ENCODE peak calls at places on chromosomes 1 and 21, in four cellular contexts. T, V, U and Z are unnamed samples.

GRCh38 chr1:67724928-67725560 is 40.0 kb downstream of the GADD45A start:
- DNase-seq in T (no peak), V (no peak), U (peak; percentile 85), Z (no peak)

GRCh38 chr1:212470059-212470458 is 37.3 kb downstream of the NENF start:
- DNase-seq in V (no peak), U (peak; percentile 99), T (peak; percentile 46), Z (peak; percentile 50)

GRCh38 chr21:38853421-38853919 is 47.7 kb downstream of the ETS2 start:
- DNase-seq in U (peak; percentile 96), T (peak; percentile 64), V (no peak), Z (peak; percentile 15)

GRCh38 chr1:29032839-29033238 is 90.9 kb downstream of the TMEM200B start:
- DNase-seq in V (no peak), T (no peak), U (no peak), Z (no peak)

GRCh38 chr1:170156594-170156993 is 10.8 kb downstream of the NTMT2 start:
- DNase-seq in T (no peak), U (no peak), V (no peak), Z (no peak)

GRCh38 chr1:226882631-226883409 is 12.4 kb downstream of the PSEN2 start:
- DNase-seq in T (no peak), V (no peak), U (peak; percentile 69), Z (no peak)

GRCh38 chr1:214031267-214031650 is 43.5 kb downstream of the PROX1 start:
- DNase-seq in U (no peak), V (peak; percentile 86), T (no peak), Z (no peak)

GRCh38 chr1:88540255-88540654 is 143.8 kb upstream of the PKN2 start:
- DNase-seq in T (no peak), V (no peak), U (no peak), Z (no peak)

GRCh38 chr1:9201421-9202239 is 32.9 kb upstream of the H6PD start:
- DNase-seq in T (no peak), V (peak; percentile 61), U (peak; percentile 86), Z (no peak)

GRCh38 chr1:42979037-42979432 is 20.4 kb upstream of the SLC2A1 start:
- DNase-seq in T (no peak), V (no peak), U (no peak), Z (no peak)

GRCh38 chr1:182962554-182963115 is 9.7 kb upstream of the SHCBP1L start:
- DNase-seq in T (peak; percentile 79), V (peak; percentile 92), U (peak; percentile 90), Z (peak; percentile 52)

GRCh38 chr1:164058192-164058591 is 500.8 kb upstream of the PBX1 start:
- DNase-seq in U (no peak), T (no peak), V (no peak), Z (no peak)

GRCh38 chr1:58784758-58785423 is 1.0 kb upstream of the JUN start:
- DNase-seq in V (peak; percentile 71), T (peak; percentile 57), U (peak; percentile 94), Z (peak; percentile 86)

GRCh38 chr1:82464362-82464931 is 663.7 kb downstream of the ADGRL2 start:
- DNase-seq in V (peak; percentile 6), T (no peak), U (no peak), Z (peak; percentile 59)

GRCh38 chr1:233718057-233718456 is 104.2 kb downstream of the KCNK1 start:
- DNase-seq in V (no peak), T (no peak), U (no peak), Z (no peak)

GRCh38 chr21:22516230-22516629 is 1518.0 kb downstream of the NCAM2 start:
- DNase-seq in T (no peak), V (no peak), U (no peak), Z (no peak)

GRCh38 chr1:108016451-108016920 is 51.5 kb upstream of the VAV3 start:
- DNase-seq in U (no peak), T (no peak), V (no peak), Z (no peak)

GRCh38 chr1:164982545-164982944 is 374.0 kb downstream of the LMX1A start:
- DNase-seq in V (peak; percentile 12), U (no peak), T (no peak), Z (no peak)

GRCh38 chr1:52970149-52970548 is 43.1 kb downstream of the SCP2 start:
- DNase-seq in U (peak; percentile 20), V (peak; percentile 33), T (no peak), Z (no peak)

GRCh38 chr1:924619-925323 is 1.0 kb downstream of the SAMD11 start:
- DNase-seq in V (peak; percentile 81), U (peak; percentile 36), T (no peak), Z (no peak)

GRCh38 chr1:31681421-31681820 is 22.4 kb downstream of the COL16A1 start:
- DNase-seq in V (peak; percentile 37), U (no peak), T (no peak), Z (no peak)

GRCh38 chr1:101371259-101371658 is 134.4 kb downstream of the S1PR1 start:
- DNase-seq in U (peak; percentile 87), T (peak; percentile 27), V (no peak), Z (no peak)

GRCh38 chr1:94282143-94282711 is 44.8 kb upstream of the ARHGAP29 start:
- DNase-seq in T (no peak), V (no peak), U (no peak), Z (no peak)

GRCh38 chr1:166114419-166114818 is 52.4 kb downstream of the FAM78B start:
- DNase-seq in V (no peak), T (no peak), U (no peak), Z (no peak)

GRCh38 chr1:84853743-84854721 is 39.0 kb downstream of the LPAR3 start:
- DNase-seq in V (no peak), T (peak; percentile 56), U (peak; percentile 85), Z (peak; percentile 36)

GRCh38 chr1:4397196-4397595 is 257.2 kb upstream of the AJAP1 start:
- DNase-seq in V (no peak), T (no peak), U (no peak), Z (no peak)

DNA sequence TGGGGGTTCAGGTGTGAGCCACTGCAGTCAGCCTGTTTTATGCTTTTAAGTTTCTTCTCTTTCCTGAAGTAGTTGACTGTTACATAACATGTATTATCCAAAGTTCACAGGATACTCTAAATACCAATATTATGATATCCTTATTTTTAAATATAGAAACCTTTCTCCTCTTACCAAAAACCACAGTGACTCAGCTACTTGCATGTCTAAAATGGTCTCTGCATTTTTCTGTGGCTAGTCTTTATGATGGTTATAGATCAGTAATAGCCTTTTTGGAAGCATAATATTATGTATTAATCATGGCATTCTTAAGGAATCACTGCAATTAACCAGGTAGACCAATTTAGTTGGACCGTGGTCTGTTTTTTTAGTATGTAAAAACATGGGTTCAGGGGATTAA is 210.8 kb upstream of the CACYBP start:
- DNase-seq in U (peak; percentile 87), T (no peak), V (no peak), Z (no peak)
- H3K27ac ChIP-seq in U (no peak overlapping the region), T (no peak overlapping the region), V (no peak overlapping the region), Z (no peak overlapping the region)

GRCh38 chr1:181151378-181152326 is 63.2 kb downstream of the IER5 start:
- DNase-seq in T (no peak), U (peak; percentile 51), V (no peak), Z (no peak)
- H3K9ac ChIP-seq in T (no peak overlapping the region), U (no peak overlapping the region), V (no peak overlapping the region), Z (no peak overlapping the region)

GRCh38 chr1:154862927-154863701 is 7.0 kb downstream of the KCNN3 start:
- DNase-seq in U (no peak), V (peak; percentile 52), T (no peak), Z (no peak)
- H3K27ac ChIP-seq in U (no peak overlapping the region), V (no peak overlapping the region), T (no peak overlapping the region), Z (no peak overlapping the region)

DNA sequence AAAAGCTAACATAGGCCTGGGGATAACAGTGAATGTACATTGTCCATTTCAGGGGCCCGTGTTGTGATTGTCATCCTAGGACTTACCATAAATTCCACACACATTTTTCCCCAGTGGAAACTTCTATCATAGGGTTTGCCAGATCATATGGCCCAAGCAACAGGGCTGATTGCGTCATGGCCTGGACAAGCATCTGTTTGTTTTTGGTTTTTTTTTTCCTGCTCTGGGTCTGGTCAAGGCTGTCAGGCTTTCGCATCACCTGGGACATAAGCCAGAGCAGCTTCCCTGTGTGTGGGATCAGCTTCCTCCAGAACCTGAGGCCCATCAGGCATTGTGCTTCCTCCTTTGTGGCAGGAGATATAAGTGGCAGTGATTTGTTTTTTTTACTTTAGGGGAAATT is 598.5 kb upstream of the USP24 start:
- DNase-seq in T (no peak), U (peak; percentile 82), V (no peak), Z (peak; percentile 22)
- H3K9ac ChIP-seq in T (no peak overlapping the region), U (no peak overlapping the region), V (no peak overlapping the region), Z (no peak overlapping the region)

GRCh38 chr1:243765676-243766075 is 84.4 kb downstream of the AKT3 start:
- DNase-seq in T (no peak), V (no peak), U (no peak), Z (no peak)
- H3K27ac ChIP-seq in T (no peak overlapping the region), V (no peak overlapping the region), U (no peak overlapping the region), Z (no peak overlapping the region)

DNA sequence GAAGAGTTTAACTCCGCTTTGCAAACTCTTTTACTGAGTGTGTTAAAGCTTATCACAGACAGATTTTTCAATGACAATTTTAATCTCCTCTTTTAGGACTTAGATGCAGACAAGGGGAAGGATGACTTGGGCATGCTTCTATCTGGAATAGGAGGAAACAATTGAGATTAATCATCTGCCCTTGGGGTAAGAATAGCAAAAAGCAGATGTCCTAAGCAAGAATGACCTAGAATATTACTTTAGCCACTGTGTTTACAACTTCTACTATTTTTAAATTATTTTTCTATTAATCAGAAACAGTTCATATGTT is 569.0 kb upstream of the ADGRL2 start:
- DNase-seq in T (no peak), U (peak; percentile 11), V (no peak), Z (no peak)
- H3K9ac ChIP-seq in T (no peak overlapping the region), U (no peak overlapping the region), V (no peak overlapping the region), Z (no peak overlapping the region)

DNA sequence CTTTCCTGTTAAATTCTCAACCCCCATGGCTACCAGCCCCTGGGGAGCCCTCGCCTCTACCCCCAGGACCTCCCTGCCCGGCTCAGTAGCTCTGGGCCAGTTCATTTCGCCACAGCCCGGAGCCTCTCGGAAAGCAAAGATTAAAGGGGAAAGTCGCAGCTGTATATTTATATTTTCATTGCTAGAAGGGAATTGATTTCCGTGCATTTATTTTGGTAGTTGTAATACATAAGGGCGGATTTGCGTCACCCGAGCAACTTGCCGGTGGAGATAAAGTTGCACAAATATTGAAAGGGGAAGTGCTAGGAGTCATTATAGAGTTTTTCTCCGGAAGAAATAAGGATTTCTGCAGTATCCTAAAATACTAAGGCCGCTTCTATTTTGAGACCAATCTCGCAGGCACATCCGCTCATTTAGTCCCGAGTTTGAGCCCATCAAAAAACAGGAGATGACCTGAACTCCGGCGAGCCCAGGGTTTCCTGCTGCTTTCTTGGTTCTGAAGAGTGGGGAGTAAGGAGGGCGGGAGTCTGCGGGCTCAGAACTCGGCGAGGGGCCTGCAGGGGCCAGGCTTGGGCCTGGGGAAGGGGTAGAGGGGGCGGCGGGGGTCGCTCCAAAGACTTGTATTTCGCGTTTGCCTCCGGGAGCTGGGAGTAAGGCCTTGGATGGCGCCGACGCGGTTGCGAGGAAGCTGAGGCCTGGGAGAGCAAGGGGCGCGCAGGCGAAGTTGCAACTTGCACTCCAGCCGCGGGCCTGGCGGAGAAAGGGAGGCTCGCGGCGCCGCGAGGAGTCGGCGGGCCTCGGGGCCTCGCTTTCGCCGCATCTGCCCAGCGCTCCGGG is 2.5 kb upstream of the HLX start:
- DNase-seq in V (peak; percentile 86), U (no peak), T (no peak), Z (no peak)
- H3K27ac ChIP-seq in V (no peak overlapping the region), U (no peak overlapping the region), T (no peak overlapping the region), Z (peak overlapping the region; percentile 90)